ENCODE peak calls at places on chromosomes 12 and 14, in four cellular contexts. One of them, this sample, is unnamed.

GRCh38 chr12:76898472-76898871 is 19.7 kb upstream of the CSRP2 start:
- DNase-seq in B cell: no peak
- DNase-seq in NCI-H2107: no peak
- DNase-seq in fibroblast of mammary gland: no peak
- DNase-seq in this sample: no peak

GRCh38 chr12:106138279-106138645 is 492 bp downstream of the NUAK1 start:
- DNase-seq in B cell: peak; percentile 16
- DNase-seq in NCI-H2107: no peak
- DNase-seq in fibroblast of mammary gland: no peak
- DNase-seq in this sample: no peak

GRCh38 chr12:26054383-26054782 is 70.5 kb downstream of the BHLHE41 start:
- DNase-seq in B cell: no peak
- DNase-seq in NCI-H2107: no peak
- DNase-seq in fibroblast of mammary gland: no peak
- DNase-seq in this sample: no peak

GRCh38 chr12:32270818-32271710 is 128.3 kb upstream of the FGD4 start:
- DNase-seq in B cell: no peak
- DNase-seq in NCI-H2107: no peak
- DNase-seq in fibroblast of mammary gland: peak; percentile 37
- DNase-seq in this sample: no peak

GRCh38 chr14:100239200-100239839 is 376 bp downstream of the YY1 start:
- DNase-seq in B cell: peak; percentile 47
- DNase-seq in NCI-H2107: no peak
- DNase-seq in fibroblast of mammary gland: no peak
- DNase-seq in this sample: no peak

GRCh38 chr14:77529963-77530362 is 31.3 kb upstream of the ISM2 start:
- DNase-seq in B cell: no peak
- DNase-seq in NCI-H2107: no peak
- DNase-seq in fibroblast of mammary gland: no peak
- DNase-seq in this sample: no peak

GRCh38 chr12:1904875-1905274 is 13.6 kb downstream of the CACNA2D4 start:
- DNase-seq in B cell: no peak
- DNase-seq in NCI-H2107: no peak
- DNase-seq in fibroblast of mammary gland: no peak
- DNase-seq in this sample: no peak

GRCh38 chr14:105882626-105883025 is 356.2 kb downstream of the TMEM121 start:
- DNase-seq in B cell: no peak
- DNase-seq in NCI-H2107: no peak
- DNase-seq in fibroblast of mammary gland: no peak
- DNase-seq in this sample: no peak

GRCh38 chr12:54404061-54405004 is 14.7 kb downstream of the ITGA5 start:
- DNase-seq in B cell: peak; percentile 72
- DNase-seq in NCI-H2107: no peak
- DNase-seq in fibroblast of mammary gland: peak; percentile 71
- DNase-seq in this sample: no peak

GRCh38 chr12:109675411-109675810 is 38.2 kb upstream of the FAM222A start:
- DNase-seq in B cell: no peak
- DNase-seq in NCI-H2107: no peak
- DNase-seq in fibroblast of mammary gland: no peak
- DNase-seq in this sample: no peak

GRCh38 chr14:33114331-33114730 is 175.7 kb downstream of the NPAS3 start:
- DNase-seq in B cell: no peak
- DNase-seq in NCI-H2107: no peak
- DNase-seq in fibroblast of mammary gland: peak; percentile 62
- DNase-seq in this sample: no peak

GRCh38 chr12:20305470-20305869 is 62.9 kb upstream of the PDE3A start:
- DNase-seq in B cell: no peak
- DNase-seq in NCI-H2107: no peak
- DNase-seq in fibroblast of mammary gland: peak; percentile 14
- DNase-seq in this sample: no peak

GRCh38 chr14:69989622-69990021 is 110.4 kb downstream of the SMOC1 start:
- DNase-seq in B cell: no peak
- DNase-seq in NCI-H2107: no peak
- DNase-seq in fibroblast of mammary gland: no peak
- DNase-seq in this sample: no peak

GRCh38 chr14:96268426-96269358 is 12.7 kb downstream of the BDKRB1 start:
- DNase-seq in B cell: no peak
- DNase-seq in NCI-H2107: no peak
- DNase-seq in fibroblast of mammary gland: peak; percentile 98
- DNase-seq in this sample: no peak

GRCh38 chr12:66011731-66012130 is 118.8 kb downstream of the LLPH start:
- DNase-seq in B cell: no peak
- DNase-seq in NCI-H2107: no peak
- DNase-seq in fibroblast of mammary gland: peak; percentile 76
- DNase-seq in this sample: no peak

GRCh38 chr14:22555573-22556011 is 33.4 kb downstream of the DAD1 start:
- DNase-seq in B cell: peak; percentile 58
- DNase-seq in NCI-H2107: no peak
- DNase-seq in fibroblast of mammary gland: peak; percentile 29
- DNase-seq in this sample: no peak

GRCh38 chr12:126493366-126494108 is 1428.3 kb downstream of the AACS start:
- DNase-seq in B cell: no peak
- DNase-seq in NCI-H2107: no peak
- DNase-seq in fibroblast of mammary gland: peak; percentile 35
- DNase-seq in this sample: no peak

GRCh38 chr14:76531085-76531484 is 155.1 kb downstream of the ESRRB start:
- DNase-seq in B cell: no peak
- DNase-seq in NCI-H2107: no peak
- DNase-seq in fibroblast of mammary gland: no peak
- DNase-seq in this sample: no peak

GRCh38 chr14:61547186-61548121 is 147.9 kb upstream of the HIF1A start:
- DNase-seq in B cell: no peak
- DNase-seq in NCI-H2107: no peak
- DNase-seq in fibroblast of mammary gland: peak; percentile 95
- DNase-seq in this sample: no peak

GRCh38 chr12:77032406-77032805 is 33.0 kb downstream of the E2F7 start:
- DNase-seq in B cell: no peak
- DNase-seq in NCI-H2107: no peak
- DNase-seq in fibroblast of mammary gland: peak; percentile 46
- DNase-seq in this sample: no peak

GRCh38 chr14:67514203-67514607 is 18.9 kb upstream of the PLEKHH1 start:
- DNase-seq in B cell: no peak
- DNase-seq in NCI-H2107: no peak
- DNase-seq in fibroblast of mammary gland: no peak
- DNase-seq in this sample: no peak

GRCh38 chr12:19804737-19805136 is 365.4 kb downstream of the AEBP2 start:
- DNase-seq in B cell: no peak
- DNase-seq in NCI-H2107: no peak
- DNase-seq in fibroblast of mammary gland: no peak
- DNase-seq in this sample: no peak

GRCh38 chr14:70995671-70996070 is 88.4 kb downstream of the PCNX1 start:
- DNase-seq in B cell: no peak
- DNase-seq in NCI-H2107: no peak
- DNase-seq in fibroblast of mammary gland: no peak
- DNase-seq in this sample: no peak

GRCh38 chr12:30927210-30927576 is 645 bp downstream of the TSPAN11 start:
- DNase-seq in B cell: no peak
- DNase-seq in NCI-H2107: no peak
- DNase-seq in fibroblast of mammary gland: no peak
- DNase-seq in this sample: no peak

GRCh38 chr14:85527006-85527405 is 2.9 kb upstream of the FLRT2 start:
- DNase-seq in B cell: no peak
- DNase-seq in NCI-H2107: no peak
- DNase-seq in fibroblast of mammary gland: peak; percentile 61
- DNase-seq in this sample: no peak

GRCh38 chr14:103707329-103708263 is 7.7 kb downstream of the XRCC3 start:
- DNase-seq in B cell: no peak
- DNase-seq in NCI-H2107: no peak
- DNase-seq in fibroblast of mammary gland: no peak
- DNase-seq in this sample: no peak